ENCODE peak calls at places on chromosomes 6 and 20, in seven cellular contexts. X is left lung, O is cardiac fibroblast, T is sigmoid colon, R is Peyer's patch, C is BJ, E is mammary epithelial cell. P is an unnamed sample.

GRCh38 chr20:20824924-20825584 is 112.6 kb upstream of the RALGAPA2 start:
- DNase-seq in X (peak), O (peak), T (peak), R (peak), C (no peak), E (no peak), P (peak)

GRCh38 chr6:16849280-16850210 is 88.3 kb upstream of the ATXN1 start:
- DNase-seq in X (no peak), O (peak), T (no peak), R (no peak), C (peak), E (no peak), P (no peak)

GRCh38 chr6:36334832-36335459 is 1.7 kb downstream of the BNIP5 start:
- DNase-seq in X (no peak), O (no peak), T (no peak), R (no peak), C (no peak), E (no peak), P (no peak)

GRCh38 chr6:167996424-167997199 is 859 bp upstream of the KIF25 start:
- DNase-seq in X (no peak), O (no peak), T (no peak), R (no peak), C (no peak), E (no peak), P (no peak)

GRCh38 chr6:12751694-12752304 is 35.2 kb downstream of the PHACTR1 start:
- DNase-seq in X (peak), O (peak), T (no peak), R (no peak), C (no peak), E (peak), P (peak)

GRCh38 chr20:58891686-58892125 is 39.2 kb downstream of the GNAS start:
- DNase-seq in X (no peak), O (peak), T (peak), R (no peak), C (no peak), E (peak), P (peak)

GRCh38 chr20:10369723-10370090 is 64.3 kb downstream of the MKKS start:
- DNase-seq in X (no peak), O (peak), T (no peak), R (no peak), C (no peak), E (no peak), P (no peak)

GRCh38 chr6:106511274-106512047 is 117.8 kb downstream of the RTN4IP1 start:
- DNase-seq in X (peak), O (peak), T (peak), R (peak), C (no peak), E (peak), P (no peak)

GRCh38 chr6:105603779-105604592 is 201.1 kb upstream of the PREP start:
- DNase-seq in X (no peak), O (no peak), T (peak), R (no peak), C (no peak), E (no peak), P (no peak)

GRCh38 chr6:131400054-131400781 is 172.8 kb upstream of the ARG1 start:
- DNase-seq in X (no peak), O (peak), T (no peak), R (no peak), C (peak), E (peak), P (no peak)

GRCh38 chr6:43076928-43077809 is 1.1 kb downstream of the PTK7 start:
- DNase-seq in X (no peak), O (peak), T (no peak), R (no peak), C (no peak), E (peak), P (no peak)

GRCh38 chr6:31752739-31753319 is 9.6 kb upstream of the SAPCD1 start:
- DNase-seq in X (no peak), O (peak), T (no peak), R (no peak), C (no peak), E (peak), P (no peak)

GRCh38 chr20:33933469-33933909 is 60.2 kb upstream of the RALY start:
- DNase-seq in X (peak), O (peak), T (peak), R (peak), C (no peak), E (peak), P (peak)

GRCh38 chr6:121901432-121901831 is 466.0 kb downstream of the GJA1 start:
- DNase-seq in X (no peak), O (no peak), T (no peak), R (no peak), C (no peak), E (no peak), P (no peak)

GRCh38 chr6:110613356-110613755 is 136.9 kb upstream of the SLC22A16 start:
- DNase-seq in X (no peak), O (peak), T (no peak), R (no peak), C (no peak), E (no peak), P (no peak)

GRCh38 chr6:21597706-21598273 is 4.2 kb downstream of the SOX4 start:
- DNase-seq in X (no peak), O (peak), T (no peak), R (no peak), C (no peak), E (peak), P (no peak)

GRCh38 chr20:45969712-45970634 is 2.0 kb downstream of the ZNF335 start:
- DNase-seq in X (no peak), O (peak), T (peak), R (no peak), C (no peak), E (peak), P (no peak)

GRCh38 chr6:168239374-168239773 is 80.2 kb downstream of the DACT2 start:
- DNase-seq in X (no peak), O (no peak), T (no peak), R (no peak), C (no peak), E (no peak), P (no peak)

GRCh38 chr6:2244261-2245102 is 923 bp downstream of the GMDS start:
- DNase-seq in X (peak), O (no peak), T (no peak), R (peak), C (no peak), E (peak), P (no peak)

GRCh38 chr6:51490101-51490500 is 597.3 kb downstream of the PKHD1 start:
- DNase-seq in X (no peak), O (no peak), T (no peak), R (no peak), C (no peak), E (no peak), P (no peak)

GRCh38 chr6:63787021-63787420 is 151.4 kb downstream of the PHF3 start:
- DNase-seq in X (no peak), O (peak), T (no peak), R (no peak), C (no peak), E (no peak), P (no peak)

GRCh38 chr6:112560651-112561050 is 213.5 kb downstream of the RFPL4B start:
- DNase-seq in X (no peak), O (no peak), T (no peak), R (no peak), C (no peak), E (no peak), P (no peak)

GRCh38 chr6:155224618-155225017 is 39.2 kb upstream of the CLDN20 start:
- DNase-seq in X (no peak), O (no peak), T (no peak), R (no peak), C (no peak), E (peak), P (no peak)

GRCh38 chr6:109050012-109050411 is 44.6 kb downstream of the SESN1 start:
- DNase-seq in X (no peak), O (no peak), T (no peak), R (no peak), C (no peak), E (peak), P (no peak)

GRCh38 chr20:18428490-18429173 is 38.2 kb downstream of the DZANK1 start:
- DNase-seq in X (no peak), O (peak), T (no peak), R (no peak), C (no peak), E (no peak), P (peak)

GRCh38 chr6:100172322-100172713 is 178.3 kb upstream of the MCHR2 start:
- DNase-seq in X (no peak), O (no peak), T (no peak), R (no peak), C (no peak), E (no peak), P (no peak)

GRCh38 chr20:34201531-34201930 is 39.7 kb upstream of the ASIP start:
- DNase-seq in X (no peak), O (no peak), T (no peak), R (no peak), C (no peak), E (no peak), P (no peak)

GRCh38 chr6:148617522-148617921 is 129.3 kb upstream of the UST start:
- DNase-seq in X (no peak), O (peak), T (no peak), R (no peak), C (no peak), E (no peak), P (no peak)

GRCh38 chr6:36724514-36725385 is 27.1 kb downstream of the RAB44 start:
- DNase-seq in X (peak), O (peak), T (peak), R (peak), C (no peak), E (peak), P (peak)

GRCh38 chr6:48378874-48379407 is 267.9 kb upstream of the PTCHD4 start:
- DNase-seq in X (no peak), O (no peak), T (no peak), R (no peak), C (no peak), E (no peak), P (no peak)

GRCh38 chr6:165573671-165574070 is 89.4 kb downstream of the PDE10A start:
- DNase-seq in X (no peak), O (peak), T (peak), R (no peak), C (no peak), E (no peak), P (peak)

GRCh38 chr6:83431545-83432165 is 804 bp upstream of the ME1 start:
- DNase-seq in X (no peak), O (no peak), T (no peak), R (no peak), C (no peak), E (peak), P (no peak)

GRCh38 chr6:13827038-13827437 is 12.7 kb upstream of the MCUR1 start:
- DNase-seq in X (no peak), O (no peak), T (no peak), R (no peak), C (no peak), E (no peak), P (no peak)

GRCh38 chr6:166436195-166437139 is 53.7 kb upstream of the MPC1 start:
- DNase-seq in X (no peak), O (no peak), T (no peak), R (no peak), C (no peak), E (no peak), P (no peak)

GRCh38 chr6:87881342-87881895 is 166.2 kb upstream of the SPACA1 start:
- DNase-seq in X (no peak), O (peak), T (no peak), R (no peak), C (no peak), E (peak), P (no peak)

DNA sequence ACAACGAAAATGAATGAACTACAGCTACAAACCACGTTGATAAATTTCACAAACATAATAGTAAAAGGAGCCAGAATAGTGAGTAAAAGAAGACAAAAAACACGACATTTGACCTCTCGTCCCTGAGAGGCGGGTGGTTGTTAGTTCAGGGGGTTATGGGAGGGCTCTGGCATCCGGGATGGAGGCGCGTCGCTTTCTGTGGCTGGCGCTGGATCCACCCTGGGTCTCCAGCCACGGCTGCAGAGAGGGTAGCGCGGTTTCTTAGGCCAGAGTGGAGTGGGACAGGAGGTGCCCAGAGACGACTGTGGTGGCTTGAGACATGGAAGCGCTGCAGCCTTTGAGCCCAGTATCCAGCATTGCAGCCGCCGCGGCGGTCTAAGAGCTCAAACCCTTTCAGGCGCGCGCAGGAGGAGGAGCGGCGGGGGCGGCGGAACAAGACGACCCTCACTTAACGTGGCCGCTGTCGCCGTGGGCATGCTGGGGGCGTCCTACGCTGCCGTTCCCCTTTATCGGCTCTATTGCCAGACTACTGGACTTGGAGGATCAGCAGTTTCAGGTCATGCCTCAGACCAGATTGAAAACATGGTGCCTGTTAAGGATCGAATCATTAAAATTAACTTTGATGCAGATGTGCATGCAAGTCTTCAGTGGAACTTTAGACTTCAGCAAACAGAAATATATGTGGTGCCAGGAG is 3.7 kb upstream of the ZSCAN23 start:
- DNase-seq in X (no peak), O (no peak), T (no peak), R (no peak), C (no peak), E (no peak), P (no peak)
- H3K4me3 ChIP-seq in X (no peak), O (peak), T (no peak), R (peak), C (peak), E (peak), P (peak)

GRCh38 chr20:53626584-53626983 is 32.9 kb upstream of the ZNF217 start:
- DNase-seq in X (no peak), O (no peak), T (no peak), R (no peak), C (no peak), E (no peak), P (no peak)
- H3K4me3 ChIP-seq in X (no peak), O (no peak), T (no peak), R (no peak), C (no peak), E (no peak), P (no peak)

DNA sequence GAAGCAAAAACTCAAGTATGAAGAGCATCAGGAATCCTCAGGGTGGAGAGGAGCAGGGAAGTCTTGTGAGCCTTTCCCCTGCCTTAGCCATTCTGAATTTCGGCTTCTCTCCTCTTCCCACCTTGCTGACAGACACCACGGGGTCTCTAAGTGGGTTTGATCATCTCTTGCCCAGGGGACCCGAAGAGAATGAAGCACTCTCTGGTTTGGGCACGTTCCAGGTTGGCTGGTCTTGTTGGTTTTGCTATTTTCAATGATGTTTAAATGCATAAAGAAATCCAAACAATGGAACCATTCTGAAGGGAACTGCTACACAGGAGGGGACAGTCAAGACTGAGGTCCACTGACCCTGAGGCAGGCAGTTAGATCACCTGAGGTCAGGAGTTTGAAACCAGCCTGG is 131.7 kb downstream of the PXDC1 start:
- DNase-seq in X (no peak), O (no peak), T (no peak), R (no peak), C (no peak), E (no peak), P (no peak)
- H3K4me3 ChIP-seq in X (no peak), O (no peak), T (no peak), R (no peak), C (no peak), E (no peak), P (no peak)

DNA sequence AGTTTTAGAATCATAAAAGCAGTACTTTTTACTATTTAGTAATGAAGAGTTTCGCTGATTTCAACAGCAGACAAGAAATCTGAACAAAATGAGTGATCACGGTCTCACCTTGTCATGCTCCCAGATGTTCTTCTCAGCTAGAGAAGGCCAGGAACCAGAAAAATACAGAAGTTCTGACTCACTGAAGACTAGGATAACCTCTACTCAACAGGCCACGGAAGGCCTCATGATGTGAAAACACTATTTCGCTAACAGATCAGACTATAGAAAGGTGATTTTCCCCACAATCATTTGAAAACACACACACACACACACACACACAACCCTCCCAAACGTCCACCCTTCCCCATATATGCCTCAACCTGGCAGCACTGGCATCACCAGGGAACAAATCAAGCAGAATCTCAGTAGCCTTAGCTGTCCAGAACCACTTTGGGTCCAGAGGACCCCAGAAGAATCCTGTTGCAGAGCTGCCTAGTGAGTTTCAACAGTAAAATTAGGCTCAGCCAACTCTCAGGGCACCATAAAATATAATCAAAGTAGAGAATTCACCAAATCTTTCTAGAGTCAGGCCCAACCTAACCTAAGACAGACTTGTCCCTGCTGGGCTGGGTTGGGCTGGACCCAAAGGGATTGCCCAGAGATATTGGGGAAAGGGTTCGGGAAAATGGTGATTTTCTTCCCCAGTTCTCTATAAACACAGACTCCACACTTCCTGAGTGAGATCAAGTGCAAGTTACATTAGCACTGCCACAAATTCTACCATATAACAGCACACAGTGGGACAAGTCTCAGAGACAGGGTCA is 7.9 kb downstream of the EXOC2 start:
- DNase-seq in X (no peak), O (peak), T (no peak), R (no peak), C (no peak), E (peak), P (no peak)
- H3K4me3 ChIP-seq in X (no peak), O (no peak), T (no peak), R (no peak), C (no peak), E (no peak), P (no peak)

GRCh38 chr6:47195251-47195650 is 114.5 kb downstream of the TNFRSF21 start:
- DNase-seq in X (no peak), O (no peak), T (peak), R (no peak), C (no peak), E (no peak), P (peak)
- H3K4me3 ChIP-seq in X (no peak), O (no peak), T (no peak), R (no peak), C (no peak), E (no peak), P (no peak)

P was measured in left ventricle myocardium inferior.